ENCODE peak calls at places on chromosomes 5 and 9, in six cellular contexts. O, X, Z, J, U and A are unnamed samples.
A peak's percentile ranks its signal among the peaks of the same experiment; 100 is the strongest.

GRCh38 chr5:15719784-15720183 is 219.8 kb downstream of the FBXL7 start:
- DNase-seq in O (no peak), X (no peak), Z (no peak), J (no peak), U (no peak), A (no peak)

GRCh38 chr9:2780326-2780725 is 63.0 kb downstream of the KCNV2 start:
- DNase-seq in O (no peak), X (no peak), Z (no peak), J (no peak), U (no peak), A (no peak)

GRCh38 chr5:33299621-33300208 is 141.1 kb upstream of the TARS1 start:
- DNase-seq in O (no peak), X (no peak), Z (no peak), J (peak; percentile 15), U (no peak), A (peak; percentile 9)

GRCh38 chr9:121393318-121393717 is 23.3 kb upstream of the STOM start:
- DNase-seq in O (no peak), X (no peak), Z (no peak), J (no peak), U (no peak), A (no peak)

GRCh38 chr9:93630806-93631411 is 54.5 kb downstream of the PHF2 start:
- DNase-seq in O (no peak), X (no peak), Z (no peak), J (no peak), U (no peak), A (no peak)

GRCh38 chr5:139376364-139376763 is 6.7 kb downstream of the SLC23A1 start:
- DNase-seq in O (no peak), X (peak; percentile 1), Z (no peak), J (no peak), U (no peak), A (no peak)

GRCh38 chr9:88949961-88950340 is 41.3 kb upstream of the S1PR3 start:
- DNase-seq in O (no peak), X (no peak), Z (no peak), J (no peak), U (no peak), A (no peak)

GRCh38 chr9:126842977-126843799 is 17.3 kb upstream of the ZBTB34 start:
- DNase-seq in O (no peak), X (no peak), Z (no peak), J (no peak), U (no peak), A (peak; percentile 27)

GRCh38 chr9:250039-250438 is 35.4 kb downstream of the DOCK8 start:
- DNase-seq in O (no peak), X (no peak), Z (no peak), J (no peak), U (no peak), A (no peak)

GRCh38 chr9:13443380-13444271 is 164.1 kb upstream of the MPDZ start:
- DNase-seq in O (no peak), X (no peak), Z (no peak), J (no peak), U (no peak), A (no peak)

GRCh38 chr9:19387317-19387716 is 7.3 kb upstream of the RPS6 start:
- DNase-seq in O (no peak), X (no peak), Z (no peak), J (no peak), U (no peak), A (no peak)
- TF ChIP-seq POLR2A in O (no peak), X (no peak), Z (no peak), J (no peak), U (no peak), A (no peak)

DNA sequence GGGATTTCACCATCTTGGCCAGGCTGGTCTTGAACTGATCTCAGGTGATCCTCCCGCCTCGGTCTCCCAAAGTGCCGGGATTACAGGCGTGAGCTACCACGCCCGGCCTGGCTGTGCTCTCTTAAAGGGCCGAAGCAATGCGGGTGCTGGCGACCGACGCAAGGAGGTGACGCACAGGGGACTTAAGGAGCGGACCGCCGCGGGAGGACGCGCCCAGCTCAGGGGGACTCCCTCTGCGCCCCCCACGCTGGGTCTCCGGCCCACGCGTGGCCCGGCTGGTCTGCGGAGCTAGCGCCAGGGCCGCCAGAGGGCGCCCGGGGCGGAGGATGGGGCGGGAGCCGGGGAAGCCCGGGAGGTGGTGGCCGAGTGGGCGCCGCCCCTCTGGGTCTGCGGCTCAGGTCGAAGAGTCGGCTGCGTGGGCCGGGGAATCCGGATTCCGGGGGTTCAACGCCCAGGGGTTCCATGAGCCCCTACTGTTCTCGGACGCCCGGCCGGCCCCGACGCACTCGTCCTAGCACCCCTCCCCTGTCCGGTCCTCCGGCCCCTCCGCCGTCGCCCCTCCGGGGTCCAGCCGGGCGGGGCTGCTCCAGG is 502 bp upstream of the CERCAM start:
- DNase-seq in O (peak; percentile 80), X (peak; percentile 93), Z (peak; percentile 54), J (peak; percentile 74), U (peak; percentile 39), A (peak; percentile 67)
- TF ChIP-seq POLR2A in O (no peak), X (no peak), Z (no peak), J (no peak), U (no peak), A (no peak)

GRCh38 chr5:73624888-73625287 is 1.1 kb upstream of the ARHGEF28 start:
- DNase-seq in O (no peak), X (no peak), Z (no peak), J (no peak), U (no peak), A (no peak)

GRCh38 chr5:73625314-73625904 is 587 bp upstream of the ARHGEF28 start:
- DNase-seq in O (no peak), X (no peak), Z (no peak), J (no peak), U (no peak), A (no peak)

GRCh38 chr5:73623929-73624404 is 2.0 kb upstream of the ARHGEF28 start:
- DNase-seq in O (no peak), X (no peak), Z (no peak), J (no peak), U (peak; percentile 98), A (peak; percentile 62)

GRCh38 chr5:73626814-73627313 is 868 bp downstream of the ARHGEF28 start:
- DNase-seq in O (no peak), X (no peak), Z (no peak), J (no peak), U (no peak), A (no peak)

DNA sequence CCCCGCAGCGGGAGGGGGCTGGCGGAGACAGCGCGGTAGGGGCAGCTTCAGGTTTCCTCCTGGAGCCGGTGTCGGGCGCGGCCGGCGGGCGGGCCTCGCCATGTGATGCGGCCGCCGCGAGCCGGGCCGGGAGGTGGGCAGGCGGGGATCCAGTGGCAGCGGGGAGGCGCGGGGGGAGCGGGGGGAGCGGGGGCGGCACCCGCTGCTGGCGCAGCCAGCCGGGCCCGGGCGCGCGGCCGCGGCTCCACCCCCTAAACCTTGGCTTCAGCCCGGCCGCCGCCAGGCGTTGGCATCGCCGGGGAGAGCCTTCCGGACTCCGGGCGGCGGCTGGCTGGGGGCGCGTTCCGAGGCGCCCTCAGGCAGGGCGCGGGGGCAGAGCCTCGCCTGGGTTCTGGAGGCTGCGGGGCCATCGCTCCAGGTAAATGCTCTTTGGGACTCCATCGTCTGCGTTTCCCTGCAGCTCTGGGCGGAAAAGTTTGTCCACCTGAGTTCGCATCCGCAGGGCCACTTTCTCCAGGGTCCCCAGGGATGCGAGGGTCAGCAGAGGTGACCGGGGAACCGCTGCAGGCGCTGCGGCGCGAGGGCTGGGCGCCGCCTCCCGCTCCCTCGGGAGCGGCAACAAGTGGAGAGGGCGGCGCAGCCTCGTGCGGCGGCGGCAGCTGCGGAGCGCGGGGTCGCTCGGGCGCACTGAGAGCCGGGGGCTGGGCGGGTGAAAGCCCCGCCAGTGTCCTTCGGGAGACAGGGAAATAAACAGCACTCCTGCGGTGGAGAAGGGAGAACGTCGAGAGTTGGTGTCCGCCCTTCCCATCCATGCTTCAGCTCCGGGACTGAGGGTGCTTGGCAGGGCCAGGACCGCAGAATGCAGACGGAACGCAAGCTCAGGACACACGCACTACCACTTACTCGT is at the start of gene ARHGEF28:
- DNase-seq in O (peak; percentile 54), X (peak; percentile 83), Z (no peak), J (peak; percentile 79), U (peak; percentile 49), A (peak; percentile 85)
- TF ChIP-seq POLR2A in O (peak; percentile 48), X (no peak), Z (peak; percentile 33), J (peak; percentile 43), U (peak; percentile 75), A (peak; percentile 66)

GRCh38 chr5:129094087-129094923 is at the start of gene ISOC1:
- DNase-seq in O (peak; percentile 91), X (peak; percentile 98), Z (peak; percentile 69), J (peak; percentile 95), U (peak; percentile 73), A (peak; percentile 92)
- TF ChIP-seq POLR2A in O (peak; percentile 92), X (peak; percentile 68), Z (peak; percentile 65), J (peak; percentile 82), U (peak; percentile 75), A (peak; percentile 94)